ENCODE peak calls at places on chromosomes 5 and 9, in nine cellular contexts. One of them, this sample, is unnamed.

GRCh38 chr9:81389569-81389993 is 299.8 kb downstream of the TLE1 start:
- DNase-seq in AG09319: peak
- DNase-seq in GM12865: no peak
- DNase-seq in progenitor cell of endocrine pancreas: no peak
- DNase-seq in OCI-LY7: no peak
- DNase-seq in A549: peak
- DNase-seq in PC-9: peak
- DNase-seq in fibroblast of lung: peak
- DNase-seq in fibroblast of pulmonary artery: peak
- DNase-seq in this sample: peak

GRCh38 chr9:33133186-33133585 is 34.0 kb downstream of the B4GALT1 start:
- DNase-seq in A549: no peak
- DNase-seq in progenitor cell of endocrine pancreas: no peak
- DNase-seq in OCI-LY7: no peak
- DNase-seq in GM12865: no peak
- DNase-seq in fibroblast of pulmonary artery: no peak
- DNase-seq in AG09319: no peak
- DNase-seq in fibroblast of lung: no peak
- DNase-seq in PC-9: no peak
- DNase-seq in this sample: no peak

GRCh38 chr9:129023036-129023907 is 4.9 kb downstream of the SH3GLB2 start:
- DNase-seq in OCI-LY7: no peak
- DNase-seq in PC-9: peak
- DNase-seq in fibroblast of pulmonary artery: peak
- DNase-seq in progenitor cell of endocrine pancreas: no peak
- DNase-seq in GM12865: no peak
- DNase-seq in A549: no peak
- DNase-seq in fibroblast of lung: peak
- DNase-seq in AG09319: peak
- DNase-seq in this sample: peak

GRCh38 chr9:92094655-92095054 is 20.6 kb downstream of the SPTLC1 start:
- DNase-seq in progenitor cell of endocrine pancreas: no peak
- DNase-seq in AG09319: no peak
- DNase-seq in GM12865: no peak
- DNase-seq in A549: no peak
- DNase-seq in PC-9: no peak
- DNase-seq in OCI-LY7: no peak
- DNase-seq in fibroblast of lung: peak
- DNase-seq in fibroblast of pulmonary artery: no peak
- DNase-seq in this sample: no peak

GRCh38 chr5:56314536-56314935 is 81.4 kb upstream of the ANKRD55 start:
- DNase-seq in OCI-LY7: peak
- DNase-seq in PC-9: peak
- DNase-seq in fibroblast of pulmonary artery: peak
- DNase-seq in AG09319: no peak
- DNase-seq in progenitor cell of endocrine pancreas: no peak
- DNase-seq in fibroblast of lung: no peak
- DNase-seq in A549: peak
- DNase-seq in GM12865: peak
- DNase-seq in this sample: no peak

GRCh38 chr5:12272389-12272788 is 368.1 kb upstream of the CTNND2 start:
- DNase-seq in A549: no peak
- DNase-seq in OCI-LY7: no peak
- DNase-seq in fibroblast of lung: peak
- DNase-seq in progenitor cell of endocrine pancreas: no peak
- DNase-seq in PC-9: no peak
- DNase-seq in GM12865: no peak
- DNase-seq in fibroblast of pulmonary artery: no peak
- DNase-seq in AG09319: no peak
- DNase-seq in this sample: no peak

GRCh38 chr5:80251636-80252035 is 4.2 kb downstream of the SERINC5 start:
- DNase-seq in GM12865: no peak
- DNase-seq in AG09319: no peak
- DNase-seq in fibroblast of lung: no peak
- DNase-seq in progenitor cell of endocrine pancreas: no peak
- DNase-seq in fibroblast of pulmonary artery: no peak
- DNase-seq in OCI-LY7: no peak
- DNase-seq in PC-9: no peak
- DNase-seq in A549: no peak
- DNase-seq in this sample: no peak

GRCh38 chr9:128792978-128793686 is 6.1 kb downstream of the TBC1D13 start:
- DNase-seq in PC-9: no peak
- DNase-seq in A549: no peak
- DNase-seq in GM12865: no peak
- DNase-seq in progenitor cell of endocrine pancreas: no peak
- DNase-seq in AG09319: no peak
- DNase-seq in fibroblast of lung: no peak
- DNase-seq in OCI-LY7: no peak
- DNase-seq in fibroblast of pulmonary artery: no peak
- DNase-seq in this sample: no peak

GRCh38 chr5:99706160-99706559 is 777.4 kb upstream of the CHD1 start:
- DNase-seq in PC-9: no peak
- DNase-seq in A549: no peak
- DNase-seq in fibroblast of lung: no peak
- DNase-seq in AG09319: no peak
- DNase-seq in OCI-LY7: no peak
- DNase-seq in GM12865: no peak
- DNase-seq in progenitor cell of endocrine pancreas: no peak
- DNase-seq in fibroblast of pulmonary artery: no peak
- DNase-seq in this sample: no peak

GRCh38 chr5:72402959-72403628 is 82.9 kb downstream of the PTCD2 start:
- DNase-seq in GM12865: no peak
- DNase-seq in AG09319: no peak
- DNase-seq in fibroblast of lung: no peak
- DNase-seq in OCI-LY7: no peak
- DNase-seq in A549: no peak
- DNase-seq in fibroblast of pulmonary artery: no peak
- DNase-seq in progenitor cell of endocrine pancreas: no peak
- DNase-seq in PC-9: no peak
- DNase-seq in this sample: no peak

DNA sequence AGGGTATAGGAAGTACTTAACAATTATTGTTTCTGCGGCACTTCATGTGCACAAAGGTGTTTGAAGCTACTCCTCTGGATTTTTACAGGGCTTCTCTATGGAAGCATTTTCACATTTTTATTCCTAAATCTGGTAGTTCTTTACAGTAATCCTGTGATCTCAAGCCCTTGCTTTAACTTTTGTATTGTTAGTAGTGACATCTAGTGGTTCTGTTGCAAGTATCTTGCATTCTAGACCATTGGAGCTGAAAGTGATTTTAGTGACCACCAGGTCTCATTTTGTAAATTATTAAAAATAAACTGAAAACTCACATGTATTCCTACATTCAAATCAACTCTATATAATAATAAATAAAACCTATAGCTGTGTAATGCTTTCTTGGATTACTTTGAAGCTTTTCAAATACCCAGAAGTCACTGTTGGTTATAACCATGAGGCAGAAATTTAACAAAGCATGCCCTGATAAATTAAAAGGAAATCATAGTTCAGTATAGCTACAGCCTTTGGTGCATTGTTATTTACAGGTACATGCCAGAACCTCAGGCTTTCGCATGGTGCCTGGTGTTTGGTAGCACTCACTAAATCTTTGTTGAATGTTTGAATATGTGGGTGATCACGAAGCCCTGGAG is 18.9 kb downstream of the RPS23 start:
- DNase-seq in fibroblast of pulmonary artery: peak
- DNase-seq in A549: peak
- DNase-seq in OCI-LY7: peak
- DNase-seq in PC-9: no peak
- DNase-seq in fibroblast of lung: peak
- DNase-seq in GM12865: no peak
- DNase-seq in AG09319: no peak
- DNase-seq in progenitor cell of endocrine pancreas: no peak
- DNase-seq in this sample: peak
- TF ChIP-seq CTCF in fibroblast of pulmonary artery: peak
- TF ChIP-seq CTCF in A549: peak
- TF ChIP-seq CTCF in OCI-LY7: peak
- TF ChIP-seq CTCF in PC-9: peak
- TF ChIP-seq CTCF in fibroblast of lung: peak
- TF ChIP-seq CTCF in GM12865: peak
- TF ChIP-seq CTCF in AG09319: peak
- TF ChIP-seq CTCF in progenitor cell of endocrine pancreas: peak
- TF ChIP-seq CTCF in this sample: peak

GRCh38 chr5:4563400-4563799 is 576.7 kb upstream of the ADAMTS16 start:
- DNase-seq in fibroblast of lung: peak
- DNase-seq in A549: no peak
- DNase-seq in OCI-LY7: peak
- DNase-seq in PC-9: no peak
- DNase-seq in AG09319: no peak
- DNase-seq in GM12865: no peak
- DNase-seq in fibroblast of pulmonary artery: peak
- DNase-seq in progenitor cell of endocrine pancreas: no peak
- DNase-seq in this sample: peak
- TF ChIP-seq CTCF in fibroblast of lung: no peak
- TF ChIP-seq CTCF in A549: no peak
- TF ChIP-seq CTCF in OCI-LY7: peak
- TF ChIP-seq CTCF in PC-9: peak
- TF ChIP-seq CTCF in AG09319: no peak
- TF ChIP-seq CTCF in GM12865: no peak
- TF ChIP-seq CTCF in fibroblast of pulmonary artery: no peak
- TF ChIP-seq CTCF in progenitor cell of endocrine pancreas: peak
- TF ChIP-seq CTCF in this sample: peak

DNA sequence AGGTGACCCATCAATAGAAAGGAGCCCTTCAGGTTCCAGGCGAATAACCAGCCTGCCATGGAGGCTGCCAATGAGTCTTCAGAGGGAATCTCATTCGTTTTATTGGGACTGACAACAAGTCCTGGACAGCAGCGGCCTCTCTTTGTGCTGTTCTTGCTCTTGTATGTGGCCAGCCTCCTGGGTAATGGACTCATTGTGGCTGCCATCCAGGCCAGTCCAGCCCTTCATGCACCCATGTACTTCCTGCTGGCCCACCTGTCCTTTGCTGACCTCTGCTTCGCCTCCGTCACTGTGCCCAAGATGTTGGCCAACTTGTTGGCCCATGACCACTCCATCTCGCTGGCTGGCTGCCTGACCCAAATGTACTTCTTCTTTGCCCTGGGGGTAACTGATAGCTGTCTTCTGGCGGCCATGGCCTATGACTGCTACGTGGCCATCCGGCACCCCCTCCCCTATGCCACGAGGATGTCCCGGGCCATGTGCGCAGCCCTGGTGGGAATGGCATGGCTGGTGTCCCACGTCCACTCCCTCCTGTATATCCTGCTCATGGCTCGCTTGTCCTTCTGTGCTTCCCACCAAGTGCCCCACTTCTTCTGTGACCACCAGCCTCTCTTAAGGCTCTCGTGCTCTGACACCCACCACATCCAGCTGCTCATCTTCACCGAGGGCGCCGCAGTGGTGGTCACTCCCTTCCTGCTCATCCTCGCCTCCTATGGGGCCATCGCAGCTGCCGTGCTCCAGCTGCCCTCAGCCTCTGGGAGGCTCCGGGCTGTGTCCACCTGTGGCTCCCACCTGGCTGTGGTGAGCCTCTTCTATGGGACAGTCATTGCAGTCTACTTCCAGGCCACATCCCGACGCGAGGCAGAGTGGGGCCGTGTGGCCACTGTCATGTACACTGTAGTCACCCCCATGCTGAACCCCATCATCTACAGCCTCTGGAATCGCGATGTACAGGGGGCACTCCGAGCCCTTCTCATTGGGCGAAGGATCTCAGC is at the start of gene OR1K1:
- DNase-seq in progenitor cell of endocrine pancreas: no peak
- DNase-seq in A549: no peak
- DNase-seq in PC-9: no peak
- DNase-seq in AG09319: no peak
- DNase-seq in OCI-LY7: no peak
- DNase-seq in fibroblast of lung: no peak
- DNase-seq in GM12865: no peak
- DNase-seq in fibroblast of pulmonary artery: no peak
- DNase-seq in this sample: no peak
- TF ChIP-seq CTCF in progenitor cell of endocrine pancreas: no peak
- TF ChIP-seq CTCF in A549: no peak
- TF ChIP-seq CTCF in PC-9: no peak
- TF ChIP-seq CTCF in AG09319: no peak
- TF ChIP-seq CTCF in OCI-LY7: no peak
- TF ChIP-seq CTCF in fibroblast of lung: no peak
- TF ChIP-seq CTCF in GM12865: no peak
- TF ChIP-seq CTCF in fibroblast of pulmonary artery: no peak
- TF ChIP-seq CTCF in this sample: no peak

GRCh38 chr9:136324501-136325300 is 2.6 kb upstream of the GPSM1 start:
- DNase-seq in PC-9: peak
- DNase-seq in progenitor cell of endocrine pancreas: no peak
- DNase-seq in fibroblast of pulmonary artery: no peak
- DNase-seq in fibroblast of lung: no peak
- DNase-seq in A549: no peak
- DNase-seq in OCI-LY7: no peak
- DNase-seq in AG09319: no peak
- DNase-seq in GM12865: no peak
- DNase-seq in this sample: no peak
- TF ChIP-seq CTCF in PC-9: no peak
- TF ChIP-seq CTCF in progenitor cell of endocrine pancreas: peak
- TF ChIP-seq CTCF in fibroblast of pulmonary artery: no peak
- TF ChIP-seq CTCF in fibroblast of lung: no peak
- TF ChIP-seq CTCF in A549: no peak
- TF ChIP-seq CTCF in OCI-LY7: no peak
- TF ChIP-seq CTCF in AG09319: no peak
- TF ChIP-seq CTCF in GM12865: no peak
- TF ChIP-seq CTCF in this sample: no peak

GRCh38 chr9:114093761-114094505 is 5.2 kb downstream of the KIF12 start:
- DNase-seq in A549: no peak
- DNase-seq in progenitor cell of endocrine pancreas: no peak
- DNase-seq in PC-9: no peak
- DNase-seq in AG09319: no peak
- DNase-seq in fibroblast of pulmonary artery: no peak
- DNase-seq in GM12865: no peak
- DNase-seq in OCI-LY7: no peak
- DNase-seq in fibroblast of lung: no peak
- DNase-seq in this sample: no peak

GRCh38 chr9:114089206-114089840 is 9.8 kb downstream of the KIF12 start:
- DNase-seq in fibroblast of lung: no peak
- DNase-seq in A549: no peak
- DNase-seq in GM12865: no peak
- DNase-seq in PC-9: no peak
- DNase-seq in progenitor cell of endocrine pancreas: no peak
- DNase-seq in OCI-LY7: no peak
- DNase-seq in fibroblast of pulmonary artery: no peak
- DNase-seq in AG09319: no peak
- DNase-seq in this sample: no peak

GRCh38 chr9:114093031-114093471 is 6.0 kb downstream of the KIF12 start:
- DNase-seq in AG09319: no peak
- DNase-seq in fibroblast of lung: no peak
- DNase-seq in A549: no peak
- DNase-seq in PC-9: no peak
- DNase-seq in GM12865: no peak
- DNase-seq in OCI-LY7: no peak
- DNase-seq in progenitor cell of endocrine pancreas: no peak
- DNase-seq in fibroblast of pulmonary artery: no peak
- DNase-seq in this sample: no peak

GRCh38 chr9:114092336-114092735 is 6.8 kb downstream of the KIF12 start:
- DNase-seq in progenitor cell of endocrine pancreas: no peak
- DNase-seq in fibroblast of lung: no peak
- DNase-seq in PC-9: no peak
- DNase-seq in GM12865: no peak
- DNase-seq in A549: no peak
- DNase-seq in OCI-LY7: no peak
- DNase-seq in AG09319: no peak
- DNase-seq in fibroblast of pulmonary artery: no peak
- DNase-seq in this sample: no peak

GRCh38 chr9:114091711-114092110 is 7.4 kb downstream of the KIF12 start:
- DNase-seq in OCI-LY7: no peak
- DNase-seq in PC-9: no peak
- DNase-seq in AG09319: no peak
- DNase-seq in fibroblast of lung: no peak
- DNase-seq in A549: no peak
- DNase-seq in progenitor cell of endocrine pancreas: no peak
- DNase-seq in GM12865: no peak
- DNase-seq in fibroblast of pulmonary artery: no peak
- DNase-seq in this sample: no peak
- TF ChIP-seq CTCF in OCI-LY7: no peak
- TF ChIP-seq CTCF in PC-9: no peak
- TF ChIP-seq CTCF in AG09319: no peak
- TF ChIP-seq CTCF in fibroblast of lung: no peak
- TF ChIP-seq CTCF in A549: no peak
- TF ChIP-seq CTCF in progenitor cell of endocrine pancreas: no peak
- TF ChIP-seq CTCF in GM12865: no peak
- TF ChIP-seq CTCF in fibroblast of pulmonary artery: no peak
- TF ChIP-seq CTCF in this sample: no peak